ENCODE peak calls at places on chromosomes 11 and 22, in eight cellular contexts. One of them, this sample, is unnamed.

GRCh38 chr11:43907028-43907966 is 26.7 kb downstream of the ALKBH3 start:
- DNase-seq in NCI-H345: no peak
- DNase-seq in stimulated activated CD4-positive, alpha-beta T cell treated with anti-CD3 and anti-CD28 coated beads, Interleukin-1b, Interleukin-23, amount 100 ng/mL, for 24 hours: no peak
- DNase-seq in NCI-H1417: no peak
- DNase-seq in NCI-H1436: no peak
- DNase-seq in lung: no peak
- DNase-seq in lower leg skin: no peak
- DNase-seq in pancreas: no peak
- DNase-seq in this sample: no peak

GRCh38 chr11:60265373-60266214 is 14.9 kb upstream of the MS4A4A start:
- DNase-seq in NCI-H345: peak; percentile 25
- DNase-seq in stimulated activated CD4-positive, alpha-beta T cell treated with anti-CD3 and anti-CD28 coated beads, Interleukin-1b, Interleukin-23, amount 100 ng/mL, for 24 hours: no peak
- DNase-seq in NCI-H1417: peak; percentile 49
- DNase-seq in NCI-H1436: peak; percentile 10
- DNase-seq in lung: no peak
- DNase-seq in lower leg skin: no peak
- DNase-seq in pancreas: no peak
- DNase-seq in this sample: no peak

GRCh38 chr22:46815896-46816721 is 53.7 kb downstream of the TBC1D22A start:
- DNase-seq in NCI-H345: no peak
- DNase-seq in stimulated activated CD4-positive, alpha-beta T cell treated with anti-CD3 and anti-CD28 coated beads, Interleukin-1b, Interleukin-23, amount 100 ng/mL, for 24 hours: no peak
- DNase-seq in NCI-H1417: no peak
- DNase-seq in NCI-H1436: no peak
- DNase-seq in lung: no peak
- DNase-seq in lower leg skin: no peak
- DNase-seq in pancreas: no peak
- DNase-seq in this sample: no peak

GRCh38 chr22:36617694-36618522 is 85.6 kb downstream of the CACNG2 start:
- DNase-seq in NCI-H345: no peak
- DNase-seq in stimulated activated CD4-positive, alpha-beta T cell treated with anti-CD3 and anti-CD28 coated beads, Interleukin-1b, Interleukin-23, amount 100 ng/mL, for 24 hours: no peak
- DNase-seq in NCI-H1417: no peak
- DNase-seq in NCI-H1436: no peak
- DNase-seq in lung: no peak
- DNase-seq in lower leg skin: no peak
- DNase-seq in pancreas: peak; percentile 57
- DNase-seq in this sample: no peak

GRCh38 chr22:45314054-45314721 is 4.5 kb downstream of the FAM118A start:
- DNase-seq in NCI-H345: no peak
- DNase-seq in stimulated activated CD4-positive, alpha-beta T cell treated with anti-CD3 and anti-CD28 coated beads, Interleukin-1b, Interleukin-23, amount 100 ng/mL, for 24 hours: no peak
- DNase-seq in NCI-H1417: no peak
- DNase-seq in NCI-H1436: no peak
- DNase-seq in lung: no peak
- DNase-seq in lower leg skin: no peak
- DNase-seq in pancreas: no peak
- DNase-seq in this sample: no peak

GRCh38 chr11:3977078-3977477 is 117.5 kb upstream of the RRM1 start:
- DNase-seq in NCI-H345: no peak
- DNase-seq in stimulated activated CD4-positive, alpha-beta T cell treated with anti-CD3 and anti-CD28 coated beads, Interleukin-1b, Interleukin-23, amount 100 ng/mL, for 24 hours: no peak
- DNase-seq in NCI-H1417: no peak
- DNase-seq in NCI-H1436: no peak
- DNase-seq in lung: no peak
- DNase-seq in lower leg skin: no peak
- DNase-seq in pancreas: no peak
- DNase-seq in this sample: no peak

GRCh38 chr22:50739894-50740293 is 1.9 kb downstream of the ACR start:
- DNase-seq in NCI-H345: peak; percentile 65
- DNase-seq in stimulated activated CD4-positive, alpha-beta T cell treated with anti-CD3 and anti-CD28 coated beads, Interleukin-1b, Interleukin-23, amount 100 ng/mL, for 24 hours: no peak
- DNase-seq in NCI-H1417: peak; percentile 34
- DNase-seq in NCI-H1436: peak; percentile 84
- DNase-seq in lung: peak; percentile 23
- DNase-seq in lower leg skin: no peak
- DNase-seq in pancreas: no peak
- DNase-seq in this sample: no peak

GRCh38 chr22:32804036-32804435 is 2.5 kb downstream of the TIMP3 start:
- DNase-seq in NCI-H345: no peak
- DNase-seq in stimulated activated CD4-positive, alpha-beta T cell treated with anti-CD3 and anti-CD28 coated beads, Interleukin-1b, Interleukin-23, amount 100 ng/mL, for 24 hours: no peak
- DNase-seq in NCI-H1417: no peak
- DNase-seq in NCI-H1436: no peak
- DNase-seq in lung: no peak
- DNase-seq in lower leg skin: no peak
- DNase-seq in pancreas: no peak
- DNase-seq in this sample: no peak

GRCh38 chr11:103091024-103091423 is 936 bp downstream of the DCUN1D5 start:
- DNase-seq in NCI-H345: peak; percentile 39
- DNase-seq in stimulated activated CD4-positive, alpha-beta T cell treated with anti-CD3 and anti-CD28 coated beads, Interleukin-1b, Interleukin-23, amount 100 ng/mL, for 24 hours: no peak
- DNase-seq in NCI-H1417: peak; percentile 61
- DNase-seq in NCI-H1436: no peak
- DNase-seq in lung: no peak
- DNase-seq in lower leg skin: no peak
- DNase-seq in pancreas: no peak
- DNase-seq in this sample: no peak

GRCh38 chr11:131943296-131943695 is 572.9 kb downstream of the NTM start:
- DNase-seq in NCI-H345: peak; percentile 75
- DNase-seq in stimulated activated CD4-positive, alpha-beta T cell treated with anti-CD3 and anti-CD28 coated beads, Interleukin-1b, Interleukin-23, amount 100 ng/mL, for 24 hours: no peak
- DNase-seq in NCI-H1417: peak; percentile 53
- DNase-seq in NCI-H1436: no peak
- DNase-seq in lung: no peak
- DNase-seq in lower leg skin: no peak
- DNase-seq in pancreas: no peak
- DNase-seq in this sample: no peak

GRCh38 chr11:69873166-69874077 is 54.2 kb upstream of the FGF3 start:
- DNase-seq in NCI-H345: no peak
- DNase-seq in stimulated activated CD4-positive, alpha-beta T cell treated with anti-CD3 and anti-CD28 coated beads, Interleukin-1b, Interleukin-23, amount 100 ng/mL, for 24 hours: no peak
- DNase-seq in NCI-H1417: no peak
- DNase-seq in NCI-H1436: no peak
- DNase-seq in lung: no peak
- DNase-seq in lower leg skin: no peak
- DNase-seq in pancreas: no peak
- DNase-seq in this sample: no peak

GRCh38 chr11:3934658-3935057 is 79.2 kb downstream of the STIM1 start:
- DNase-seq in NCI-H345: no peak
- DNase-seq in stimulated activated CD4-positive, alpha-beta T cell treated with anti-CD3 and anti-CD28 coated beads, Interleukin-1b, Interleukin-23, amount 100 ng/mL, for 24 hours: no peak
- DNase-seq in NCI-H1417: no peak
- DNase-seq in NCI-H1436: no peak
- DNase-seq in lung: no peak
- DNase-seq in lower leg skin: no peak
- DNase-seq in pancreas: no peak
- DNase-seq in this sample: no peak

GRCh38 chr22:26656896-26657851 is at the start of gene MIAT:
- DNase-seq in NCI-H345: peak; percentile 66
- DNase-seq in stimulated activated CD4-positive, alpha-beta T cell treated with anti-CD3 and anti-CD28 coated beads, Interleukin-1b, Interleukin-23, amount 100 ng/mL, for 24 hours: peak; percentile 52
- DNase-seq in NCI-H1417: peak; percentile 73
- DNase-seq in NCI-H1436: peak; percentile 68
- DNase-seq in lung: no peak
- DNase-seq in lower leg skin: no peak
- DNase-seq in pancreas: no peak
- DNase-seq in this sample: no peak

GRCh38 chr11:127106142-127106541 is 105.6 kb upstream of the KIRREL3 start:
- DNase-seq in NCI-H345: peak; percentile 98
- DNase-seq in stimulated activated CD4-positive, alpha-beta T cell treated with anti-CD3 and anti-CD28 coated beads, Interleukin-1b, Interleukin-23, amount 100 ng/mL, for 24 hours: no peak
- DNase-seq in NCI-H1417: peak; percentile 70
- DNase-seq in NCI-H1436: peak; percentile 96
- DNase-seq in lung: no peak
- DNase-seq in lower leg skin: no peak
- DNase-seq in pancreas: no peak
- DNase-seq in this sample: no peak

GRCh38 chr22:20498913-20499312 is 3.3 kb upstream of the KLHL22 start:
- DNase-seq in NCI-H345: no peak
- DNase-seq in stimulated activated CD4-positive, alpha-beta T cell treated with anti-CD3 and anti-CD28 coated beads, Interleukin-1b, Interleukin-23, amount 100 ng/mL, for 24 hours: no peak
- DNase-seq in NCI-H1417: no peak
- DNase-seq in NCI-H1436: no peak
- DNase-seq in lung: no peak
- DNase-seq in lower leg skin: no peak
- DNase-seq in pancreas: no peak
- DNase-seq in this sample: no peak

GRCh38 chr11:127651175-127651887 is 650.8 kb upstream of the KIRREL3 start:
- DNase-seq in NCI-H345: no peak
- DNase-seq in stimulated activated CD4-positive, alpha-beta T cell treated with anti-CD3 and anti-CD28 coated beads, Interleukin-1b, Interleukin-23, amount 100 ng/mL, for 24 hours: no peak
- DNase-seq in NCI-H1417: no peak
- DNase-seq in NCI-H1436: no peak
- DNase-seq in lung: no peak
- DNase-seq in lower leg skin: no peak
- DNase-seq in pancreas: no peak
- DNase-seq in this sample: no peak

GRCh38 chr11:93727985-93728791 is 13.1 kb downstream of the TAF1D start:
- DNase-seq in NCI-H345: no peak
- DNase-seq in stimulated activated CD4-positive, alpha-beta T cell treated with anti-CD3 and anti-CD28 coated beads, Interleukin-1b, Interleukin-23, amount 100 ng/mL, for 24 hours: no peak
- DNase-seq in NCI-H1417: no peak
- DNase-seq in NCI-H1436: no peak
- DNase-seq in lung: no peak
- DNase-seq in lower leg skin: no peak
- DNase-seq in pancreas: no peak
- DNase-seq in this sample: no peak

GRCh38 chr11:85752890-85753581 is 57.9 kb downstream of the SYTL2 start:
- DNase-seq in NCI-H345: no peak
- DNase-seq in stimulated activated CD4-positive, alpha-beta T cell treated with anti-CD3 and anti-CD28 coated beads, Interleukin-1b, Interleukin-23, amount 100 ng/mL, for 24 hours: peak; percentile 57
- DNase-seq in NCI-H1417: no peak
- DNase-seq in NCI-H1436: no peak
- DNase-seq in lung: no peak
- DNase-seq in lower leg skin: peak; percentile 39
- DNase-seq in pancreas: no peak
- DNase-seq in this sample: peak; percentile 51

GRCh38 chr11:86761978-86762377 is 38.4 kb upstream of the PRSS23 start:
- DNase-seq in NCI-H345: no peak
- DNase-seq in stimulated activated CD4-positive, alpha-beta T cell treated with anti-CD3 and anti-CD28 coated beads, Interleukin-1b, Interleukin-23, amount 100 ng/mL, for 24 hours: no peak
- DNase-seq in NCI-H1417: no peak
- DNase-seq in NCI-H1436: no peak
- DNase-seq in lung: no peak
- DNase-seq in lower leg skin: no peak
- DNase-seq in pancreas: no peak
- DNase-seq in this sample: no peak

GRCh38 chr11:613369-613968 is 2.3 kb downstream of the IRF7 start:
- DNase-seq in NCI-H345: peak; percentile 60
- DNase-seq in stimulated activated CD4-positive, alpha-beta T cell treated with anti-CD3 and anti-CD28 coated beads, Interleukin-1b, Interleukin-23, amount 100 ng/mL, for 24 hours: peak; percentile 69
- DNase-seq in NCI-H1417: peak; percentile 22
- DNase-seq in NCI-H1436: peak; percentile 71
- DNase-seq in lung: peak; percentile 63
- DNase-seq in lower leg skin: peak; percentile 65
- DNase-seq in pancreas: peak; percentile 88
- DNase-seq in this sample: no peak

GRCh38 chr11:70210051-70210501 is 7.0 kb downstream of the FADD start:
- DNase-seq in NCI-H345: no peak
- DNase-seq in stimulated activated CD4-positive, alpha-beta T cell treated with anti-CD3 and anti-CD28 coated beads, Interleukin-1b, Interleukin-23, amount 100 ng/mL, for 24 hours: no peak
- DNase-seq in NCI-H1417: no peak
- DNase-seq in NCI-H1436: no peak
- DNase-seq in lung: no peak
- DNase-seq in lower leg skin: no peak
- DNase-seq in pancreas: no peak
- DNase-seq in this sample: no peak

GRCh38 chr22:49976439-49977175 is 16.0 kb downstream of the PIM3 start:
- DNase-seq in NCI-H345: no peak
- DNase-seq in stimulated activated CD4-positive, alpha-beta T cell treated with anti-CD3 and anti-CD28 coated beads, Interleukin-1b, Interleukin-23, amount 100 ng/mL, for 24 hours: no peak
- DNase-seq in NCI-H1417: no peak
- DNase-seq in NCI-H1436: no peak
- DNase-seq in lung: no peak
- DNase-seq in lower leg skin: peak; percentile 12
- DNase-seq in pancreas: no peak
- DNase-seq in this sample: no peak

GRCh38 chr11:113651018-113651417 is 55.1 kb downstream of the TMPRSS5 start:
- DNase-seq in NCI-H345: no peak
- DNase-seq in stimulated activated CD4-positive, alpha-beta T cell treated with anti-CD3 and anti-CD28 coated beads, Interleukin-1b, Interleukin-23, amount 100 ng/mL, for 24 hours: no peak
- DNase-seq in NCI-H1417: no peak
- DNase-seq in NCI-H1436: no peak
- DNase-seq in lung: no peak
- DNase-seq in lower leg skin: no peak
- DNase-seq in pancreas: no peak
- DNase-seq in this sample: no peak

GRCh38 chr11:38060930-38061329 is 1462.9 kb upstream of the RAG2 start:
- DNase-seq in NCI-H345: no peak
- DNase-seq in stimulated activated CD4-positive, alpha-beta T cell treated with anti-CD3 and anti-CD28 coated beads, Interleukin-1b, Interleukin-23, amount 100 ng/mL, for 24 hours: no peak
- DNase-seq in NCI-H1417: no peak
- DNase-seq in NCI-H1436: no peak
- DNase-seq in lung: no peak
- DNase-seq in lower leg skin: no peak
- DNase-seq in pancreas: no peak
- DNase-seq in this sample: no peak

GRCh38 chr11:131827440-131827839 is 457.0 kb downstream of the NTM start:
- DNase-seq in NCI-H345: no peak
- DNase-seq in stimulated activated CD4-positive, alpha-beta T cell treated with anti-CD3 and anti-CD28 coated beads, Interleukin-1b, Interleukin-23, amount 100 ng/mL, for 24 hours: no peak
- DNase-seq in NCI-H1417: no peak
- DNase-seq in NCI-H1436: no peak
- DNase-seq in lung: no peak
- DNase-seq in lower leg skin: no peak
- DNase-seq in pancreas: no peak
- DNase-seq in this sample: no peak

GRCh38 chr11:1656670-1657069 is 27.1 kb downstream of the KRTAP5-5 start:
- DNase-seq in NCI-H345: no peak
- DNase-seq in stimulated activated CD4-positive, alpha-beta T cell treated with anti-CD3 and anti-CD28 coated beads, Interleukin-1b, Interleukin-23, amount 100 ng/mL, for 24 hours: no peak
- DNase-seq in NCI-H1417: no peak
- DNase-seq in NCI-H1436: no peak
- DNase-seq in lung: no peak
- DNase-seq in lower leg skin: no peak
- DNase-seq in pancreas: no peak
- DNase-seq in this sample: no peak

GRCh38 chr11:113141010-113141409 is 173.4 kb upstream of the TTC12 start:
- DNase-seq in NCI-H345: no peak
- DNase-seq in stimulated activated CD4-positive, alpha-beta T cell treated with anti-CD3 and anti-CD28 coated beads, Interleukin-1b, Interleukin-23, amount 100 ng/mL, for 24 hours: no peak
- DNase-seq in NCI-H1417: no peak
- DNase-seq in NCI-H1436: no peak
- DNase-seq in lung: no peak
- DNase-seq in lower leg skin: no peak
- DNase-seq in pancreas: no peak
- DNase-seq in this sample: no peak

GRCh38 chr11:57158180-57158579 is 23.6 kb upstream of the LRRC55 start:
- DNase-seq in NCI-H345: no peak
- DNase-seq in stimulated activated CD4-positive, alpha-beta T cell treated with anti-CD3 and anti-CD28 coated beads, Interleukin-1b, Interleukin-23, amount 100 ng/mL, for 24 hours: no peak
- DNase-seq in NCI-H1417: no peak
- DNase-seq in NCI-H1436: no peak
- DNase-seq in lung: no peak
- DNase-seq in lower leg skin: no peak
- DNase-seq in pancreas: no peak
- DNase-seq in this sample: no peak

GRCh38 chr22:44975444-44976262 is 34.2 kb downstream of the PHF21B start:
- DNase-seq in NCI-H345: peak; percentile 14
- DNase-seq in stimulated activated CD4-positive, alpha-beta T cell treated with anti-CD3 and anti-CD28 coated beads, Interleukin-1b, Interleukin-23, amount 100 ng/mL, for 24 hours: peak; percentile 48
- DNase-seq in NCI-H1417: no peak
- DNase-seq in NCI-H1436: peak; percentile 6
- DNase-seq in lung: peak; percentile 78
- DNase-seq in lower leg skin: peak; percentile 33
- DNase-seq in pancreas: peak; percentile 86
- DNase-seq in this sample: peak; percentile 26

GRCh38 chr22:42662114-42663021 is 13.2 kb upstream of the CYB5R3 start:
- DNase-seq in NCI-H345: peak; percentile 68
- DNase-seq in stimulated activated CD4-positive, alpha-beta T cell treated with anti-CD3 and anti-CD28 coated beads, Interleukin-1b, Interleukin-23, amount 100 ng/mL, for 24 hours: peak; percentile 74
- DNase-seq in NCI-H1417: peak; percentile 40
- DNase-seq in NCI-H1436: peak; percentile 72
- DNase-seq in lung: peak; percentile 81
- DNase-seq in lower leg skin: peak; percentile 71
- DNase-seq in pancreas: peak; percentile 86
- DNase-seq in this sample: no peak

GRCh38 chr11:93717501-93717900 is 23.8 kb downstream of the TAF1D start:
- DNase-seq in NCI-H345: no peak
- DNase-seq in stimulated activated CD4-positive, alpha-beta T cell treated with anti-CD3 and anti-CD28 coated beads, Interleukin-1b, Interleukin-23, amount 100 ng/mL, for 24 hours: no peak
- DNase-seq in NCI-H1417: no peak
- DNase-seq in NCI-H1436: no peak
- DNase-seq in lung: no peak
- DNase-seq in lower leg skin: no peak
- DNase-seq in pancreas: no peak
- DNase-seq in this sample: no peak

GRCh38 chr11:105296806-105297205 is 157.2 kb upstream of the CARD18 start:
- DNase-seq in NCI-H345: no peak
- DNase-seq in stimulated activated CD4-positive, alpha-beta T cell treated with anti-CD3 and anti-CD28 coated beads, Interleukin-1b, Interleukin-23, amount 100 ng/mL, for 24 hours: no peak
- DNase-seq in NCI-H1417: no peak
- DNase-seq in NCI-H1436: no peak
- DNase-seq in lung: no peak
- DNase-seq in lower leg skin: no peak
- DNase-seq in pancreas: no peak
- DNase-seq in this sample: no peak

GRCh38 chr11:6315811-6316425 is 4.4 kb downstream of the CAVIN3 start:
- DNase-seq in NCI-H345: peak; percentile 55
- DNase-seq in stimulated activated CD4-positive, alpha-beta T cell treated with anti-CD3 and anti-CD28 coated beads, Interleukin-1b, Interleukin-23, amount 100 ng/mL, for 24 hours: no peak
- DNase-seq in NCI-H1417: peak; percentile 42
- DNase-seq in NCI-H1436: peak; percentile 28
- DNase-seq in lung: peak; percentile 53
- DNase-seq in lower leg skin: peak; percentile 52
- DNase-seq in pancreas: peak; percentile 76
- DNase-seq in this sample: no peak

GRCh38 chr22:41772645-41773044 is 27.8 kb upstream of the CCDC134 start:
- DNase-seq in NCI-H345: no peak
- DNase-seq in stimulated activated CD4-positive, alpha-beta T cell treated with anti-CD3 and anti-CD28 coated beads, Interleukin-1b, Interleukin-23, amount 100 ng/mL, for 24 hours: no peak
- DNase-seq in NCI-H1417: no peak
- DNase-seq in NCI-H1436: no peak
- DNase-seq in lung: no peak
- DNase-seq in lower leg skin: no peak
- DNase-seq in pancreas: no peak
- DNase-seq in this sample: no peak